ENCODE peak calls at places on chromosome 11, in nine cellular contexts. A is NB4; P is epithelial cell of esophagus; J is skeletal muscle cell; B is H7; V is fibroblast of mammary gland; C is CD4-positive, CD25-positive, alpha-beta regulatory T cell; I is effector memory CD4-positive, alpha-beta T cell; S is fibroblast of villous mesenchyme. D is an unnamed sample.

GRCh38 chr11:59283825-59284772 is 71.4 kb upstream of the MPEG1 start:
- DNase-seq in A (peak; percentile 64), P (peak; percentile 63), B (peak; percentile 16), J (peak; percentile 3), V (peak; percentile 60), S (peak; percentile 60), C (peak; percentile 54), I (no peak), D (peak; percentile 54)

GRCh38 chr11:10875430-10876021 is 17.7 kb upstream of the ZBED5 start:
- DNase-seq in J (no peak), C (no peak), S (no peak), B (no peak), P (peak; percentile 45), I (no peak), V (no peak), A (no peak), D (peak; percentile 44)

GRCh38 chr11:14609902-14610301 is 33.7 kb upstream of the PDE3B start:
- DNase-seq in A (no peak), I (no peak), V (no peak), S (no peak), C (no peak), J (no peak), P (no peak), B (no peak), D (no peak)

GRCh38 chr11:8586805-8587204 is 7.2 kb downstream of the STK33 start:
- DNase-seq in I (no peak), A (no peak), V (no peak), B (no peak), S (no peak), C (no peak), J (no peak), P (peak; percentile 35), D (no peak)

GRCh38 chr11:121595717-121596156 is 143.0 kb upstream of the SORL1-AS1 start:
- DNase-seq in I (no peak), S (peak; percentile 99), C (no peak), J (peak; percentile 97), V (peak; percentile 99), A (peak; percentile 23), P (peak; percentile 99), B (no peak), D (peak; percentile 99)

GRCh38 chr11:114061053-114062049 is 1.8 kb downstream of the ZBTB16 start:
- DNase-seq in I (no peak), S (peak; percentile 58), J (no peak), P (peak; percentile 11), C (no peak), A (peak; percentile 74), B (peak; percentile 73), V (peak; percentile 55), D (no peak)

GRCh38 chr11:109892321-109892794 is 200.8 kb upstream of the ZC3H12C start:
- DNase-seq in J (no peak), I (no peak), P (peak; percentile 32), V (no peak), A (no peak), S (no peak), C (no peak), B (no peak), D (peak; percentile 8)

GRCh38 chr11:101327908-101328307 is 198.3 kb upstream of the PGR start:
- DNase-seq in S (peak; percentile 73), B (no peak), J (no peak), C (no peak), A (peak; percentile 62), I (no peak), V (peak; percentile 32), P (peak; percentile 54), D (peak; percentile 50)

GRCh38 chr11:126127898-126128297 is 65.2 kb upstream of the CDON start:
- DNase-seq in J (no peak), S (no peak), C (no peak), V (no peak), I (no peak), A (no peak), B (no peak), P (no peak), D (no peak)

GRCh38 chr11:61293869-61294716 is 1.0 kb downstream of the VWCE start:
- DNase-seq in S (peak; percentile 40), J (peak; percentile 36), P (peak; percentile 25), I (no peak), V (peak; percentile 66), B (peak; percentile 83), A (peak; percentile 47), C (peak; percentile 3), D (peak; percentile 22)

GRCh38 chr11:128424867-128425285 is 162.5 kb downstream of the ETS1 start:
- DNase-seq in J (no peak), C (no peak), S (peak; percentile 41), A (no peak), B (no peak), I (no peak), P (no peak), V (peak; percentile 45), D (no peak)

GRCh38 chr11:26721967-26722366 is at the start of gene SLC5A12:
- DNase-seq in B (no peak), V (no peak), I (no peak), J (no peak), C (no peak), A (no peak), S (no peak), P (no peak), D (no peak)

GRCh38 chr11:94183886-94184264 is 55.2 kb downstream of the PANX1 start:
- DNase-seq in B (peak; percentile 50), P (peak; percentile 72), I (no peak), C (no peak), V (peak; percentile 62), A (peak; percentile 73), S (peak; percentile 58), J (peak; percentile 14), D (peak; percentile 66)

DNA sequence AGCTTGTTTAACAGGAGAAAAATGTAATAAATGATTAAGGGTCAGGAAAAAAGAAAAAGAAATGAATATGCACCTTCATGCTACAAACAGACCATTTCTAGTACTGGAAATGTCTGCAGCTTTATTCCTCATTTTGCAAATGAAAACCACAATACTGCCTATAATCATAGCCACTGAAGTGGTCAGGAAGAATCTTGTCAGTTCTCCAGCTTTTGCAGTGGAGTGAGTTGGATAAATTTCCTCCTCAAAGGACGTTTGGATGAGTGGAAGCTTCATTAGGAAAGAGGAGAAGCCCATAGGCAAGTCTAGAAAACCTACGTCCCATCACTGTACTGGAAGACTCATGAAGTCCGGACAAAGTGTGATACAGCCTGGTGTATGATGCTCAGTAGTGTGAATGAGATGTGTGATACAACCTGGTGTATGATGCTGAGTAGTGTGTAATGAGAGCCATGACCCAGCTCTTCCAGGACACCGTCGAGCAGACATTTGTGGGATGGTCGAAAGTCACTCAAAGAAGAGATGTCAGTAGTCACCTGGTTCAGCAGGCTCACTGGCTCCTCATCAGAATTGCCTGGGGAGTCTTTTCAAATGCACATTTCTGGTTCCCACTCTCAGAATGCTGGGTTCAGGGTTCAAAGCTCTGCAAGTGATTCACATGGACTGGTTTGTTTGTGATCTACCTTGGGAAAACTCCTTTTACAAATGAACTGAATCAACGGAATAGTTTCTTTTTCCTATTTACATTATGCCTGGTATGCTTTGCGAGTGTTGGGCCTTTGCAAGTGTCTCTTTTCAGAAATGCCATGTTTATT is 101.3 kb downstream of the PDHX start:
- DNase-seq in S (no peak), B (peak; percentile 10), V (no peak), A (no peak), C (no peak), J (no peak), I (no peak), P (no peak), D (no peak)
- H3K4me3 ChIP-seq in S (no peak overlapping the region), B (no peak overlapping the region), V (no peak overlapping the region), A (no peak overlapping the region), C (no peak overlapping the region), J (no peak overlapping the region), I (no peak overlapping the region), P (no peak overlapping the region), D (no peak overlapping the region)

GRCh38 chr11:68317147-68317785 is 4.9 kb downstream of the LRP5 start:
- DNase-seq in A (no peak), V (no peak), C (no peak), P (no peak), I (no peak), J (no peak), S (no peak), B (peak; percentile 74), D (no peak)

GRCh38 chr11:68314886-68315580 is 2.6 kb downstream of the LRP5 start:
- DNase-seq in J (no peak), C (no peak), A (no peak), I (no peak), B (peak; percentile 59), P (peak; percentile 80), S (peak; percentile 45), V (no peak), D (peak; percentile 68)

GRCh38 chr11:68313574-68314202 is 1.3 kb downstream of the LRP5 start:
- DNase-seq in V (peak; percentile 58), S (peak; percentile 41), P (peak; percentile 28), I (no peak), J (no peak), A (peak; percentile 74), B (peak; percentile 79), C (no peak), D (no peak)

GRCh38 chr11:68314203-68314885 is 2.0 kb downstream of the LRP5 start:
- DNase-seq in A (peak; percentile 45), P (no peak), V (no peak), I (no peak), J (no peak), C (no peak), B (peak; percentile 70), S (no peak), D (no peak)

DNA sequence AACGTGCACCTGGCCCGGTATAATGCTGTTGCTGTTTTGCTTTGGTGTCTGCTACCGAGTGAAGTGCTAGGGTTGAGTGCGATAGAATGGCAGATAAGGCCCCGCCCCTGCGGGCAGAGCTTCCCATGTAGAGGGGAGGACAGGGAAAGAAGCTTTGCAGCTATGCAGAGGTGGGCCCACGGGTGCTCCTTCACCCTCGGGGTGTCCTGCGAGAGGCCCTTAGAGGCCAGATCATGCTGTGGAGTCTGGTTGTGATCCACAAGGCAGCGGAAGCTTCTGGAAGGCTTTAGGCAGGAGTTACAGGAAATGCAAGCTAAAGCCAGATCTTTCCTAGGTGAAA is 3.2 kb downstream of the LRP5 start:
- DNase-seq in B (peak; percentile 62), I (no peak), J (no peak), A (no peak), P (no peak), C (no peak), S (no peak), V (no peak), D (no peak)
- H3K4me3 ChIP-seq in B (no peak overlapping the region), I (no peak overlapping the region), J (no peak overlapping the region), A (no peak overlapping the region), P (no peak overlapping the region), C (no peak overlapping the region), S (no peak overlapping the region), V (no peak overlapping the region), D (no peak overlapping the region)

GRCh38 chr11:12674936-12675696 is 895 bp downstream of the TEAD1 start:
- DNase-seq in J (no peak), I (no peak), V (no peak), C (peak; percentile 2), P (peak; percentile 39), S (no peak), A (no peak), B (peak; percentile 67), D (no peak)
- H3K4me3 ChIP-seq in J (peak overlapping the region; percentile 72), I (peak overlapping the region; percentile 7), V (peak overlapping the region; percentile 87), C (no peak overlapping the region), P (peak overlapping the region; percentile 75), S (peak overlapping the region; percentile 85), A (no peak overlapping the region), B (peak overlapping the region; percentile 54), D (peak overlapping the region; percentile 62)

DNA sequence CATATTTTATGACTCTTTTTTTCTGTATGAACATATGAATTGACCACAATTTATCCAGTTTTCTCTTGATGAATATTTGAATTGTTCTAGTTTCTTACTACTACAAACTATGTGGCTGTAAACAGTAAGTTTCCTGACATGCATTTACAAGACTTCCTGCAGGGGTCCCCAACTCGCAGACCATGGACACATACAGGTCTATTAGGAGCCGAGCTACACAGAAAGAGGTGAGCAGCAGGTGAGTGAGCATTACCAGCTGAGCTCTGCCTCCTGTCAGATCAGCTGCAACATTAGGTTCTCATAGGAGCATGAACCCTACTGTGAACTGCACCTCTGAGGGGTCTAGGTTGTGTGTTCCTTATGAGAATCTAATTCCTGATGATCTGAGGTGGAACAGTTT is 379.4 kb downstream of the DYNC2H1 start:
- DNase-seq in A (no peak), C (no peak), V (no peak), I (no peak), P (no peak), S (no peak), B (no peak), J (no peak), D (no peak)
- H3K4me3 ChIP-seq in A (no peak overlapping the region), C (no peak overlapping the region), V (no peak overlapping the region), I (no peak overlapping the region), P (no peak overlapping the region), S (no peak overlapping the region), B (no peak overlapping the region), J (no peak overlapping the region), D (no peak overlapping the region)

D was measured in bronchial epithelial cell.